ENCODE peak calls at places on chromosome 22, in ten cellular contexts. One of them, this sample, is unnamed.

GRCh38 chr22:46678785-46679700 is 58.9 kb downstream of the GRAMD4 start:
- DNase-seq in activated gamma-delta T cell: no peak
- DNase-seq in right atrium auricular region: no peak
- DNase-seq in iris pigment epithelial cell: no peak
- DNase-seq in uterus: no peak
- DNase-seq in neural progenitor cell: no peak
- DNase-seq in HT1080: no peak
- DNase-seq in HT-29: no peak
- DNase-seq in ELR: no peak
- DNase-seq in NB4: no peak
- DNase-seq in this sample: no peak

GRCh38 chr22:46250783-46251125 is 661 bp upstream of the CDPF1 start:
- DNase-seq in HT1080: no peak
- DNase-seq in ELR: peak; percentile 15
- DNase-seq in iris pigment epithelial cell: no peak
- DNase-seq in right atrium auricular region: no peak
- DNase-seq in activated gamma-delta T cell: no peak
- DNase-seq in HT-29: peak; percentile 17
- DNase-seq in neural progenitor cell: no peak
- DNase-seq in uterus: no peak
- DNase-seq in NB4: no peak
- DNase-seq in this sample: no peak

GRCh38 chr22:44163536-44163935 is 17.2 kb upstream of the PARVG start:
- DNase-seq in ELR: no peak
- DNase-seq in uterus: no peak
- DNase-seq in HT1080: no peak
- DNase-seq in NB4: no peak
- DNase-seq in neural progenitor cell: no peak
- DNase-seq in HT-29: no peak
- DNase-seq in iris pigment epithelial cell: no peak
- DNase-seq in right atrium auricular region: no peak
- DNase-seq in activated gamma-delta T cell: no peak
- DNase-seq in this sample: no peak

GRCh38 chr22:42078469-42079318 is 806 bp upstream of the SMDT1 start:
- DNase-seq in NB4: no peak
- DNase-seq in iris pigment epithelial cell: peak; percentile 28
- DNase-seq in uterus: peak; percentile 43
- DNase-seq in ELR: no peak
- DNase-seq in HT-29: no peak
- DNase-seq in neural progenitor cell: no peak
- DNase-seq in right atrium auricular region: no peak
- DNase-seq in HT1080: no peak
- DNase-seq in activated gamma-delta T cell: no peak
- DNase-seq in this sample: no peak

GRCh38 chr22:45638834-45639746 is 32.5 kb upstream of the ATXN10 start:
- DNase-seq in right atrium auricular region: peak; percentile 81
- DNase-seq in uterus: peak; percentile 56
- DNase-seq in HT-29: peak; percentile 85
- DNase-seq in NB4: peak; percentile 88
- DNase-seq in HT1080: peak; percentile 88
- DNase-seq in ELR: peak; percentile 80
- DNase-seq in neural progenitor cell: no peak
- DNase-seq in activated gamma-delta T cell: no peak
- DNase-seq in iris pigment epithelial cell: peak; percentile 75
- DNase-seq in this sample: peak; percentile 84

GRCh38 chr22:49545606-49546005 is 282.1 kb downstream of the BRD1 start:
- DNase-seq in neural progenitor cell: no peak
- DNase-seq in right atrium auricular region: no peak
- DNase-seq in HT1080: no peak
- DNase-seq in NB4: no peak
- DNase-seq in ELR: no peak
- DNase-seq in uterus: no peak
- DNase-seq in activated gamma-delta T cell: no peak
- DNase-seq in HT-29: no peak
- DNase-seq in iris pigment epithelial cell: no peak
- DNase-seq in this sample: no peak

GRCh38 chr22:34111210-34111824 is 191.0 kb upstream of the LARGE1 start:
- DNase-seq in ELR: peak; percentile 23
- DNase-seq in iris pigment epithelial cell: peak; percentile 12
- DNase-seq in HT-29: peak; percentile 38
- DNase-seq in uterus: peak; percentile 18
- DNase-seq in neural progenitor cell: peak; percentile 67
- DNase-seq in activated gamma-delta T cell: no peak
- DNase-seq in right atrium auricular region: peak; percentile 59
- DNase-seq in HT1080: no peak
- DNase-seq in NB4: peak; percentile 43
- DNase-seq in this sample: peak; percentile 44

GRCh38 chr22:32830473-32830872 is 29.0 kb downstream of the TIMP3 start:
- DNase-seq in HT1080: no peak
- DNase-seq in activated gamma-delta T cell: no peak
- DNase-seq in uterus: peak; percentile 78
- DNase-seq in NB4: no peak
- DNase-seq in HT-29: no peak
- DNase-seq in iris pigment epithelial cell: no peak
- DNase-seq in right atrium auricular region: peak; percentile 79
- DNase-seq in ELR: no peak
- DNase-seq in neural progenitor cell: peak; percentile 62
- DNase-seq in this sample: no peak

GRCh38 chr22:43848366-43849171 is 13.7 kb downstream of the SULT4A1 start:
- DNase-seq in iris pigment epithelial cell: peak; percentile 39
- DNase-seq in right atrium auricular region: no peak
- DNase-seq in HT-29: peak; percentile 33
- DNase-seq in activated gamma-delta T cell: no peak
- DNase-seq in HT1080: no peak
- DNase-seq in NB4: peak; percentile 27
- DNase-seq in uterus: no peak
- DNase-seq in neural progenitor cell: peak; percentile 61
- DNase-seq in ELR: peak; percentile 24
- DNase-seq in this sample: peak; percentile 36

GRCh38 chr22:33513388-33514336 is 406.6 kb downstream of the LARGE1 start:
- DNase-seq in HT1080: no peak
- DNase-seq in uterus: no peak
- DNase-seq in activated gamma-delta T cell: no peak
- DNase-seq in right atrium auricular region: no peak
- DNase-seq in neural progenitor cell: no peak
- DNase-seq in HT-29: no peak
- DNase-seq in NB4: no peak
- DNase-seq in ELR: no peak
- DNase-seq in iris pigment epithelial cell: no peak
- DNase-seq in this sample: no peak

GRCh38 chr22:50710221-50710620 is 27.8 kb upstream of the ACR start:
- DNase-seq in HT1080: no peak
- DNase-seq in ELR: no peak
- DNase-seq in activated gamma-delta T cell: no peak
- DNase-seq in right atrium auricular region: no peak
- DNase-seq in NB4: no peak
- DNase-seq in iris pigment epithelial cell: no peak
- DNase-seq in neural progenitor cell: no peak
- DNase-seq in HT-29: no peak
- DNase-seq in uterus: no peak
- DNase-seq in this sample: no peak

GRCh38 chr22:29003975-29004646 is 57.5 kb downstream of the C22orf31 start:
- DNase-seq in NB4: no peak
- DNase-seq in HT-29: peak; percentile 66
- DNase-seq in HT1080: no peak
- DNase-seq in iris pigment epithelial cell: no peak
- DNase-seq in uterus: no peak
- DNase-seq in ELR: no peak
- DNase-seq in activated gamma-delta T cell: no peak
- DNase-seq in neural progenitor cell: peak; percentile 49
- DNase-seq in right atrium auricular region: no peak
- DNase-seq in this sample: no peak

GRCh38 chr22:23856721-23857605 is 712 bp upstream of the SLC2A11 start:
- DNase-seq in HT1080: no peak
- DNase-seq in right atrium auricular region: no peak
- DNase-seq in neural progenitor cell: peak; percentile 75
- DNase-seq in NB4: no peak
- DNase-seq in ELR: peak; percentile 74
- DNase-seq in activated gamma-delta T cell: no peak
- DNase-seq in HT-29: peak; percentile 32
- DNase-seq in uterus: no peak
- DNase-seq in iris pigment epithelial cell: peak; percentile 45
- DNase-seq in this sample: peak; percentile 79

GRCh38 chr22:38262051-38262795 is 10.6 kb downstream of the TMEM184B start:
- DNase-seq in activated gamma-delta T cell: no peak
- DNase-seq in right atrium auricular region: no peak
- DNase-seq in HT-29: peak; percentile 40
- DNase-seq in uterus: peak; percentile 70
- DNase-seq in ELR: peak; percentile 59
- DNase-seq in iris pigment epithelial cell: no peak
- DNase-seq in NB4: peak; percentile 59
- DNase-seq in neural progenitor cell: peak; percentile 65
- DNase-seq in HT1080: no peak
- DNase-seq in this sample: peak; percentile 54

GRCh38 chr22:20283674-20284066 is 15.6 kb upstream of the RTN4R start:
- DNase-seq in neural progenitor cell: peak; percentile 53
- DNase-seq in uterus: no peak
- DNase-seq in activated gamma-delta T cell: no peak
- DNase-seq in NB4: no peak
- DNase-seq in ELR: no peak
- DNase-seq in right atrium auricular region: no peak
- DNase-seq in iris pigment epithelial cell: no peak
- DNase-seq in HT-29: no peak
- DNase-seq in HT1080: no peak
- DNase-seq in this sample: no peak

GRCh38 chr22:32836286-32836859 is 34.9 kb downstream of the TIMP3 start:
- DNase-seq in HT-29: peak; percentile 39
- DNase-seq in neural progenitor cell: peak; percentile 45
- DNase-seq in right atrium auricular region: no peak
- DNase-seq in activated gamma-delta T cell: no peak
- DNase-seq in uterus: no peak
- DNase-seq in ELR: peak; percentile 52
- DNase-seq in NB4: peak; percentile 14
- DNase-seq in HT1080: no peak
- DNase-seq in iris pigment epithelial cell: peak; percentile 17
- DNase-seq in this sample: peak; percentile 33

GRCh38 chr22:46649176-46650077 is 29.2 kb downstream of the GRAMD4 start:
- DNase-seq in iris pigment epithelial cell: peak; percentile 62
- DNase-seq in uterus: no peak
- DNase-seq in neural progenitor cell: no peak
- DNase-seq in HT1080: no peak
- DNase-seq in activated gamma-delta T cell: no peak
- DNase-seq in right atrium auricular region: peak; percentile 66
- DNase-seq in NB4: no peak
- DNase-seq in HT-29: no peak
- DNase-seq in ELR: no peak
- DNase-seq in this sample: no peak

GRCh38 chr22:36252754-36253522 is at the start of gene APOL1:
- DNase-seq in uterus: peak; percentile 78
- DNase-seq in activated gamma-delta T cell: no peak
- DNase-seq in NB4: peak; percentile 18
- DNase-seq in right atrium auricular region: no peak
- DNase-seq in ELR: peak; percentile 48
- DNase-seq in HT-29: peak; percentile 70
- DNase-seq in iris pigment epithelial cell: peak; percentile 63
- DNase-seq in HT1080: peak; percentile 72
- DNase-seq in neural progenitor cell: no peak
- DNase-seq in this sample: peak; percentile 78

GRCh38 chr22:44622147-44622427 is 79.9 kb upstream of the PRR5 start:
- DNase-seq in neural progenitor cell: peak; percentile 83
- DNase-seq in iris pigment epithelial cell: no peak
- DNase-seq in uterus: no peak
- DNase-seq in NB4: no peak
- DNase-seq in HT-29: peak; percentile 10
- DNase-seq in activated gamma-delta T cell: no peak
- DNase-seq in ELR: no peak
- DNase-seq in right atrium auricular region: no peak
- DNase-seq in HT1080: no peak
- DNase-seq in this sample: no peak

GRCh38 chr22:26718905-26719304 is 61.5 kb downstream of the MIAT start:
- DNase-seq in uterus: no peak
- DNase-seq in right atrium auricular region: no peak
- DNase-seq in ELR: peak; percentile 93
- DNase-seq in HT-29: no peak
- DNase-seq in activated gamma-delta T cell: no peak
- DNase-seq in HT1080: peak; percentile 92
- DNase-seq in iris pigment epithelial cell: peak; percentile 94
- DNase-seq in neural progenitor cell: no peak
- DNase-seq in NB4: no peak
- DNase-seq in this sample: peak; percentile 96

GRCh38 chr22:31474743-31475142 is 14.9 kb downstream of the EIF4ENIF1 start:
- DNase-seq in HT1080: no peak
- DNase-seq in right atrium auricular region: no peak
- DNase-seq in neural progenitor cell: no peak
- DNase-seq in ELR: no peak
- DNase-seq in activated gamma-delta T cell: no peak
- DNase-seq in NB4: no peak
- DNase-seq in uterus: no peak
- DNase-seq in HT-29: no peak
- DNase-seq in iris pigment epithelial cell: peak; percentile 98
- DNase-seq in this sample: no peak